ENCODE peak calls at places on chromosome 4, in six cellular contexts. A is mesendoderm, G is IMR-90, N is mesenchymal stem cell, X is H9, Q is neuronal stem cell. V is an unnamed sample.

GRCh38 chr4:72218953-72219352 is 187.2 kb downstream of the NPFFR2 start:
- DNase-seq in Q (no peak), G (no peak), N (no peak), X (no peak), A (no peak), V (no peak)

GRCh38 chr4:5619913-5620625 is 88.3 kb downstream of the EVC2 start:
- DNase-seq in N (peak; percentile 39), G (no peak), A (no peak), Q (no peak), X (no peak), V (no peak)

GRCh38 chr4:100428051-100428450 is 89.8 kb downstream of the EMCN start:
- DNase-seq in A (peak; percentile 35), N (peak; percentile 74), Q (no peak), G (peak; percentile 45), X (no peak), V (no peak)

GRCh38 chr4:151012836-151013235 is 2.2 kb downstream of the LRBA start:
- DNase-seq in G (no peak), A (peak; percentile 60), N (no peak), X (no peak), Q (no peak), V (peak; percentile 27)

GRCh38 chr4:107130157-107130556 is 94.0 kb upstream of the DKK2 start:
- DNase-seq in X (no peak), A (no peak), Q (no peak), G (no peak), N (no peak), V (no peak)

GRCh38 chr4:10074767-10075105 is 41.9 kb downstream of the WDR1 start:
- DNase-seq in X (no peak), Q (no peak), G (peak; percentile 70), N (peak; percentile 65), A (peak; percentile 25), V (peak; percentile 31)

GRCh38 chr4:153081181-153081580 is 123.1 kb upstream of the TRIM2 start:
- DNase-seq in N (no peak), A (no peak), Q (no peak), G (no peak), X (no peak), V (no peak)

GRCh38 chr4:54228064-54228527 is 997 bp upstream of the PDGFRA start:
- DNase-seq in G (peak; percentile 82), Q (peak; percentile 81), A (peak; percentile 85), X (peak; percentile 84), N (peak; percentile 89), V (peak; percentile 12)

GRCh38 chr4:158094413-158095110 is 78.3 kb downstream of the GASK1B start:
- DNase-seq in G (peak; percentile 71), A (peak; percentile 97), N (no peak), X (no peak), Q (no peak), V (peak; percentile 90)

GRCh38 chr4:142813388-142813787 is 32.7 kb downstream of the INPP4B start:
- DNase-seq in Q (no peak), A (no peak), G (no peak), X (no peak), N (no peak), V (no peak)

GRCh38 chr4:142811034-142811433 is 35.1 kb downstream of the INPP4B start:
- DNase-seq in Q (no peak), X (no peak), A (no peak), G (no peak), N (no peak), V (no peak)

GRCh38 chr4:142812091-142812490 is 34.0 kb downstream of the INPP4B start:
- DNase-seq in X (no peak), G (no peak), A (no peak), N (no peak), Q (no peak), V (no peak)

GRCh38 chr4:142809559-142809958 is 36.5 kb downstream of the INPP4B start:
- DNase-seq in N (no peak), X (no peak), A (no peak), G (peak; percentile 42), Q (no peak), V (no peak)
- H3K27me3 ChIP-seq in N (no peaks in the 10 kb centered on the region), X (no peaks in the 10 kb centered on the region), A (no peaks in the 10 kb centered on the region), G (no peaks in the 10 kb centered on the region), Q (no peaks in the 10 kb centered on the region), V (no peaks in the 10 kb centered on the region)

GRCh38 chr4:130044788-130045531 is 949.0 kb downstream of the C4orf33 start:
- DNase-seq in Q (no peak), N (no peak), A (no peak), X (no peak), G (no peak), V (no peak)
- H3K18ac ChIP-seq in Q (no peak overlapping the region), N (no peak overlapping the region), A (peak overlapping the region; percentile 5), X (no peak overlapping the region), G (no peak overlapping the region), V (no peak overlapping the region)

GRCh38 chr4:187271848-187272247 is 548.2 kb upstream of the FAT1 start:
- DNase-seq in N (no peak), X (no peak), G (no peak), A (no peak), Q (no peak), V (no peak)

GRCh38 chr4:187268940-187269339 is 545.3 kb upstream of the FAT1 start:
- DNase-seq in Q (no peak), A (no peak), G (peak; percentile 85), X (no peak), N (peak; percentile 96), V (no peak)

DNA sequence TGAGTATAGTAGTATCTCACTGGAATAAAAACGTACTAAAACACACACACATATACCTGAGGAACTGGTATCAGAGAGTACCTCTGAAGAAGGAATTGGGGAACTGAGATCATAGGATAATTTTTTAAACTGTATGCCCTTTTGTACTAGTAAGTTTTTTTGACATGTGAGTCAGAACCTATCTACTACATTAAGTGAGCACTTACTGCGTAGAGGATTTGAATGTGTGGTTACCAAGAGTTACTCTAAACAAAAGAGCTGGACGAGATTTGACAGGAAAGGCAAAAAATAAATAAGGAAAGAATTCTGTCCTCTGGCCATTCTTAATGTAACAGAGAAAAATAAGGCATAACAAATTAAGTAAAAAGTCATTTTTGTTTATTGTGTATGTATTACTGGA is 546.5 kb upstream of the FAT1 start:
- DNase-seq in G (no peak), N (peak; percentile 65), Q (no peak), X (no peak), A (no peak), V (no peak)
- H3K27me3 ChIP-seq in G (no peaks in the 10 kb centered on the region), N (no peaks in the 10 kb centered on the region), Q (no peaks in the 10 kb centered on the region), X (no peaks in the 10 kb centered on the region), A (no peaks in the 10 kb centered on the region), V (no peaks in the 10 kb centered on the region)

GRCh38 chr4:24488399-24489164 is 95.8 kb downstream of the DHX15 start:
- DNase-seq in X (peak; percentile 87), Q (peak; percentile 64), N (peak; percentile 67), A (peak; percentile 83), G (peak; percentile 62), V (peak; percentile 84)

GRCh38 chr4:24495388-24495787 is 89.0 kb downstream of the DHX15 start:
- DNase-seq in X (no peak), N (no peak), G (no peak), A (no peak), Q (no peak), V (no peak)

GRCh38 chr4:24489870-24490269 is 94.5 kb downstream of the DHX15 start:
- DNase-seq in N (peak; percentile 20), X (no peak), G (no peak), A (no peak), Q (no peak), V (no peak)
- H3K18ac ChIP-seq in N (no peak overlapping the region), X (no peak overlapping the region), G (no peak overlapping the region), A (no peak overlapping the region), Q (no peak overlapping the region), V (no peak overlapping the region)

DNA sequence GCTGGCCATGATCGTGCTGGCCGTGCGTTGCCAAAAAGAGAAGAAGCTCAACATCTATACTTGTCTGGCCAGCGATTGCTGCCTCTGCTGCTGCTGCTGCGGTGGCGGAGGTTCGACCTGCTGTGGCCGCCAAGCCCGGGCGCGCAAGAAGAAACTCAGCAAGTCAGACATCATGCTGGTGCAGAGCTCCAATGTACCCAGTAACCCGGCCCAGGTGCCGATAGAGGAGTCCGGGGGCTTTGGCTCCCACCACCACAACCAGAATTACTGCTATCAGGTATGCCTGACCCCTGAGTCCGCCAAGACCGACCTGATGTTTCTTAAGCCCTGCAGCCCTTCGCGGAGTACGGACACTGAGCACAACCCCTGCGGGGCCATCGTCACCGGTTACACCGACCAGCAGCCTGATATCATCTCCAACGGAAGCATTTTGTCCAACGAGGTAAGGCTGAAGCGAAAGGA is 3.3 kb downstream of the PCDH10 start:
- DNase-seq in Q (no peak), N (no peak), X (peak; percentile 49), A (peak; percentile 25), G (no peak), V (peak; percentile 56)
- H3K27me3 ChIP-seq in Q (no peaks in the 10 kb centered on the region), N (peaks cover 13% of the 10 kb centered on the region), X (peaks cover 38% of the 10 kb centered on the region), A (no peaks in the 10 kb centered on the region), G (peaks cover 46% of the 10 kb centered on the region), V (peaks cover 38% of the 10 kb centered on the region)

DNA sequence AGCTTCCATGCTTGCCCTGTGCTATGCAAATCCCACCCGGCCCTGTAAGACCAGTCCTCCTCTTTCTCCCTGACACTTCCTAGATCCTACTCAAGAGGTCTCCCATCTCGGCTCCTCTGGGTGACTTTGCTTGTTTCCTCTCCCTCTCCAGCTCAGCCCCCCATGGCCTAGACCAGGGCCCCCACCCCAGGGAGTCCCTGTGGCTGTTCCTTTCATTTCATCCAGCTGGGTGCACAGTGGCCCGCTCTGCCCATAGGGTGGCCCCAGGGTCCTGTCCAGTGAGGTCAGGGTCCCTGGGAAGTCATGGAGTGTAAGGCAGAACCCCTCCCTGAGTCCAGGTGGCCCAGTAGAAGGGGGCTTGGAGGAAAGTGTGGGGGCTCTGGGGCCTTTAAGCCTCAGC is 52.3 kb upstream of the NKX1-1 start:
- DNase-seq in X (no peak), G (no peak), Q (no peak), A (no peak), N (no peak), V (no peak)
- H3K18ac ChIP-seq in X (no peak overlapping the region), G (no peak overlapping the region), Q (peak overlapping the region; percentile 74), A (no peak overlapping the region), N (no peak overlapping the region), V (no peak overlapping the region)

DNA sequence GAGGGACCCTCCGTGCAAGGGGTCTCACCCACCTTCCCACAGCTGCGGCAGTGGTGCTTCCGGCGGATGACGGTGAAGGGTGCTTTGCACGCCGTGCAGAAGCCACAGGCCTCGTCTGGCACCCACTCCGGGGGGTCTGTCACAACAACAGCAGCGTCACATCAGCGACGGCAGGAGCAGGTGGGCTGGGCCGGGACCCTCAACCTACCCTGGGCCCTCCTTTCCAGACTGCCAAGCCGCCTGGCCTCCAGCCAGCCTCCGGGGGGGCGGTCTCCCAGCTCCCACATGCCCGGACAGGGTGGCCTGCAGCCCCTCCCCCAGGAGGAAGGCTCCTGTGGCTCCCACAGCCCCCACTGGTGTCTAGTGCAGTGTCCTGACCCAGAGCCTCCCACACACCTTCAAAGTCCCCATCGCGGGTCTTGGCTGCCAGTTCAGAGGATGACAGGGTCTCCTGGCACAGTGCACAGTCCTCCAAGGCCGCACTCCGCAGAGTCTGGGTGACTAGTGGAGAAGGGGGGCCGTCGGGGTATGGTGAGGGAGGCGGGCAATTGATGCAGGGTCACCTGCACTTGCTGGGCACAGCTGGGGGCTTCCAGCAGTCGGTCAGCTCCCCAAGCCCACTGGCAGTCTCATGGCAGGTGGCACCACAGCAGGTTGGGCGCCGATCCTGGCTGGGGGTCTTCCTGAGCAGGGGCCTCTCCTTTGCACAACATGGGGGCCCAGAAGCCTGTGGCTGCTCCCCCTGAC is 9.5 kb upstream of the MXD4 start:
- DNase-seq in A (no peak), X (no peak), G (no peak), N (no peak), Q (no peak), V (no peak)
- H3K27me3 ChIP-seq in A (no peaks in the 10 kb centered on the region), X (no peaks in the 10 kb centered on the region), G (peaks cover 2% of the 10 kb centered on the region), N (no peaks in the 10 kb centered on the region), Q (peaks cover 55% of the 10 kb centered on the region), V (no peaks in the 10 kb centered on the region)